ENCODE peak calls at places on chromosomes 3 and 15, in five cellular contexts. D is activated T-helper 1 cell treated with Interleukin-2 at 50 U/mL for 16 hours; E is IMR-90; R is H7; O is effector CD4-positive, alpha-beta T cell. W is an unnamed sample.

GRCh38 chr15:81029416-81030367 is 29.0 kb downstream of the TLNRD1 start:
- DNase-seq in D (no peak), E (peak), R (no peak), O (no peak), W (no peak)

GRCh38 chr3:22269827-22270226 is 518.8 kb upstream of the ZNF385D start:
- DNase-seq in D (no peak), E (no peak), R (no peak), O (no peak), W (no peak)

GRCh38 chr3:128697336-128697735 is 28.6 kb upstream of the RAB7A start:
- DNase-seq in D (no peak), E (no peak), R (no peak), O (no peak), W (no peak)

GRCh38 chr15:90358124-90359033 is 6.3 kb downstream of the ZNF774 start:
- DNase-seq in D (no peak), E (peak), R (no peak), O (no peak), W (no peak)

GRCh38 chr15:63818191-63818590 is 15.6 kb downstream of the HERC1 start:
- DNase-seq in D (no peak), E (peak), R (no peak), O (no peak), W (no peak)

GRCh38 chr3:157355276-157355675 is 81.4 kb upstream of the PTX3 start:
- DNase-seq in D (no peak), E (no peak), R (no peak), O (no peak), W (no peak)

GRCh38 chr15:52186651-52187486 is 4.3 kb downstream of the GNB5 start:
- DNase-seq in D (no peak), E (no peak), R (no peak), O (no peak), W (no peak)

GRCh38 chr3:65884072-65884471 is 154.6 kb downstream of the MAGI1 start:
- DNase-seq in D (no peak), E (no peak), R (no peak), O (no peak), W (no peak)

GRCh38 chr3:146899171-146899570 is 294.0 kb upstream of the PLSCR5 start:
- DNase-seq in D (no peak), E (no peak), R (no peak), O (no peak), W (no peak)

GRCh38 chr3:177597325-177598109 is 400.2 kb upstream of the TBL1XR1 start:
- DNase-seq in D (no peak), E (peak), R (no peak), O (no peak), W (no peak)

GRCh38 chr3:63228677-63229076 is 49.4 kb upstream of the SYNPR start:
- DNase-seq in D (no peak), E (peak), R (peak), O (no peak), W (peak)

GRCh38 chr3:190696777-190697501 is 165.6 kb downstream of the GMNC start:
- DNase-seq in D (no peak), E (peak), R (no peak), O (no peak), W (no peak)

GRCh38 chr15:69098688-69099087 is 61.7 kb upstream of the GLCE start:
- DNase-seq in D (no peak), E (no peak), R (no peak), O (no peak), W (no peak)

GRCh38 chr3:170809975-170810357 is 60.0 kb downstream of the RPL22L1 start:
- DNase-seq in D (no peak), E (peak), R (no peak), O (no peak), W (no peak)

GRCh38 chr3:60079076-60079475 is 1029.3 kb upstream of the CFAP20DC start:
- DNase-seq in D (no peak), E (no peak), R (peak), O (no peak), W (peak)

GRCh38 chr3:18438586-18438985 is 13.4 kb upstream of the SATB1 start:
- DNase-seq in D (no peak), E (no peak), R (no peak), O (peak), W (no peak)

GRCh38 chr15:94086360-94086759 is 145.0 kb upstream of the MCTP2 start:
- DNase-seq in D (no peak), E (peak), R (no peak), O (no peak), W (no peak)

GRCh38 chr3:18302517-18302916 is 122.6 kb downstream of the SATB1 start:
- DNase-seq in D (no peak), E (peak), R (no peak), O (no peak), W (no peak)

GRCh38 chr15:47188766-47189507 is 528.4 kb upstream of the SEMA6D start:
- DNase-seq in D (no peak), E (no peak), R (peak), O (no peak), W (peak)

GRCh38 chr3:169578381-169578780 is 85.1 kb downstream of the MECOM start:
- DNase-seq in D (no peak), E (no peak), R (no peak), O (no peak), W (no peak)

GRCh38 chr3:71304684-71305083 is 278.8 kb downstream of the FOXP1 start:
- DNase-seq in D (no peak), E (peak), R (no peak), O (no peak), W (no peak)

GRCh38 chr3:25457642-25458419 is 29.8 kb downstream of the RARB start:
- DNase-seq in D (no peak), E (peak), R (no peak), O (no peak), W (no peak)

GRCh38 chr3:87426916-87427315 is 150.5 kb upstream of the POU1F1 start:
- DNase-seq in D (no peak), E (no peak), R (no peak), O (no peak), W (no peak)

GRCh38 chr3:131072845-131073244 is 46.2 kb downstream of the NEK11 start:
- DNase-seq in D (no peak), E (peak), R (no peak), O (no peak), W (no peak)

GRCh38 chr15:85282504-85283115 is 97.8 kb upstream of the AKAP13 start:
- DNase-seq in D (no peak), E (peak), R (no peak), O (no peak), W (no peak)

GRCh38 chr3:21942328-21942727 is 191.3 kb upstream of the ZNF385D start:
- DNase-seq in D (no peak), E (peak), R (no peak), O (no peak), W (no peak)

GRCh38 chr3:148866261-148866660 is 1.2 kb downstream of the CPA3 start:
- DNase-seq in D (no peak), E (peak), R (no peak), O (no peak), W (no peak)

GRCh38 chr3:187183210-187183862 is 13.9 kb upstream of the RTP1 start:
- DNase-seq in D (no peak), E (no peak), R (no peak), O (no peak), W (peak)

GRCh38 chr3:122023335-122023734 is 1.3 kb upstream of the ILDR1 start:
- DNase-seq in D (no peak), E (no peak), R (peak), O (no peak), W (no peak)

GRCh38 chr15:84911879-84912660 is 27.6 kb downstream of the SLC28A1 start:
- DNase-seq in D (no peak), E (peak), R (no peak), O (no peak), W (no peak)

GRCh38 chr15:38460543-38460942 is 6.6 kb downstream of the FAM98B start:
- DNase-seq in D (no peak), E (no peak), R (no peak), O (no peak), W (no peak)

GRCh38 chr3:72487078-72487765 is 361.0 kb downstream of the SHQ1 start:
- DNase-seq in D (no peak), E (peak), R (peak), O (no peak), W (peak)

GRCh38 chr3:8938021-8938420 is 25.3 kb downstream of the RAD18 start:
- DNase-seq in D (no peak), E (peak), R (no peak), O (no peak), W (no peak)